ENCODE peak calls at places on chromosome 7, in six cellular contexts. A is tibial artery, I is IMR-90, O is AG04450, E is small intestine, F is WERI-Rb-1. N is an unnamed sample.

GRCh38 chr7:148662646-148663045 is 36.1 kb upstream of the CUL1 start:
- DNase-seq in O (no peak), A (no peak), F (no peak), E (no peak), I (no peak), N (no peak)

GRCh38 chr7:105829681-105830322 is 46.6 kb downstream of the ATXN7L1 start:
- DNase-seq in F (no peak), O (no peak), E (no peak), I (peak; percentile 68), A (no peak), N (no peak)

GRCh38 chr7:16753932-16754571 is 497 bp downstream of the TSPAN13 start:
- DNase-seq in F (peak; percentile 69), I (peak; percentile 10), O (no peak), A (no peak), E (peak; percentile 39), N (peak; percentile 85)

GRCh38 chr7:133360201-133360600 is 107.3 kb downstream of the EXOC4 start:
- DNase-seq in F (no peak), E (no peak), O (no peak), I (no peak), A (no peak), N (no peak)

GRCh38 chr7:1914321-1914720 is 244.2 kb downstream of the ELFN1 start:
- DNase-seq in E (no peak), A (no peak), I (no peak), F (no peak), O (no peak), N (no peak)

GRCh38 chr7:110600983-110601382 is 489.9 kb upstream of the LRRN3 start:
- DNase-seq in I (no peak), F (no peak), A (no peak), O (no peak), E (no peak), N (no peak)

GRCh38 chr7:127504715-127505114 is 80.7 kb downstream of the GCC1 start:
- DNase-seq in E (peak; percentile 23), O (no peak), A (no peak), F (peak; percentile 40), I (peak; percentile 4), N (peak; percentile 38)

GRCh38 chr7:132450706-132451105 is 125.6 kb downstream of the PLXNA4 start:
- DNase-seq in A (no peak), F (no peak), I (no peak), E (peak; percentile 65), O (no peak), N (no peak)

GRCh38 chr7:129122751-129123516 is 21.6 kb upstream of the TSPAN33 start:
- DNase-seq in I (peak; percentile 21), F (no peak), O (no peak), A (no peak), E (no peak), N (no peak)

GRCh38 chr7:130614449-130614848 is 54.1 kb downstream of the COPG2 start:
- DNase-seq in A (no peak), F (no peak), I (no peak), E (no peak), O (no peak), N (no peak)

GRCh38 chr7:101934618-101935017 is 117.2 kb downstream of the CUX1 start:
- DNase-seq in O (no peak), A (peak; percentile 56), E (peak; percentile 69), F (peak; percentile 17), I (no peak), N (no peak)

GRCh38 chr7:73646785-73647724 is 20.6 kb upstream of the VPS37D start:
- DNase-seq in I (no peak), O (no peak), E (no peak), A (no peak), F (no peak), N (no peak)

DNA sequence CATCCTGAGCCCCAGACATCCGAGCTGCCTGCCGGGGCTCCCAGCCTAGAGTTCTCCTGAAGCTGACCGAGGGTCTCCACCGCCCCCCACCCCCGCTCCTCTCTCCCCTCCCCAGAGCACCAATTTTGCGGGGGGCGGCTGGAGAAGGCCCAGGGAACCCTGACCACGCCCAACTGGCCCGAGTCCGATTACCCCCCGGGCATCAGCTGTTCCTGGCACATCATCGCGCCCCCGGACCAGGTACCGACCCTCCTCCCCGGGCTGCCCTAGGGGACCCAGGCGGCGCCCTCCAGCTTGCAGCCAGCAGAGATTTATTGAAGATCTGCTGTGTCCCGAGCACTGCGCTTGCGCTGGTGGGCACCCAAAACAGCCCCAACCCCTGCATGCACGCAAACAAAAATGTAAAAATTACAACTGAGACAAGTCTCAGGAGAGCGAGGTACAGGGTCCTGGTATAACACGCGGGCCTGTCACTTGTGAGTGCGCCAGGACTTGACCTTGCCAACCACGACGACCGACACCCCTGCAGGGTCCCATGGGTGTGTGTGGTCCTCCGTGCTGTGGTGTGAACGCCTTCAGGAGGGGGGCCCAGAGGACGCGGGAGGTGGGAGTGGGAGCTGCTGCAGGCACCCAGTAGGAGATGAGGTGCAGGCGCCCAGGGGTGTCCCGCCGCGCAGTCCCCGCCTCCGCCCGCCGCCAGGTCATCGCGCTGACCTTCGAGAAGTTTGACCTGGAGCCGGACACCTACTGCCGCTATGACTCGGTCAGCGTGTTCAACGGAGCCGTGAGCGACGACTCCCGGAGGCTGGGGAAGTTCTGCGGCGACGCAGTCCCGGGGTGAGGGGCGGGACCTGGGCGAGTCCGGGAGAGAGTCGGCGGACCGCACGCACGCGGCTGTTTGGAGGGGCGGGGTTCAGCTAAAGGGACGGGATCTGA is 3.1 kb downstream of the PCOLCE start:
- DNase-seq in F (no peak), I (no peak), E (peak; percentile 47), A (no peak), O (no peak), N (peak; percentile 59)
- H3K4me3 ChIP-seq in F (peak overlapping the region; percentile 83), I (peak overlapping the region; percentile 38), E (peak overlapping the region; percentile 57), A (peak overlapping the region; percentile 65), O (peak overlapping the region; percentile 94), N (peak overlapping the region; percentile 74)

DNA sequence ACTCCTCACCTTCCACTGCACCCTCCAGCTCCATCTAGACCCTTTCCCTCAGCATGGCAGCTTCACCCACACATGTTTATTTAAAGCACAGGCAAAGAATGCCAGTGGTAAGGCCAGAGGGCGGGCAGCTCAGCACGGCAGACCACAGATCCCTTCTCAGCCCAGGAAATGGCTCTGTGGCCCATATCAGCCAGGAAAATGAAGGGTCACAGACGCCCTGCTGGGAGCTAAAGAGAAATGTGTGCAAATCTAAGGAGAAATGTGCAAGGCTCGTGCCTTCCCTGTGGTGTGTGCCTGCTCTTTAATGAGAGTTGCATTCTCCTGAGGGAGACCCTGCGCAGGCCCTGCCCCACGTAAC is 23.0 kb downstream of the PTPRN2 start:
- DNase-seq in O (no peak), A (no peak), E (no peak), F (no peak), I (no peak), N (no peak)
- H3K27me3 ChIP-seq in O (no peaks in the 10 kb centered on the region), A (no peaks in the 10 kb centered on the region), E (peaks cover 4% of the 10 kb centered on the region), F (no peaks in the 10 kb centered on the region), I (no peaks in the 10 kb centered on the region), N (peaks cover 37% of the 10 kb centered on the region)

DNA sequence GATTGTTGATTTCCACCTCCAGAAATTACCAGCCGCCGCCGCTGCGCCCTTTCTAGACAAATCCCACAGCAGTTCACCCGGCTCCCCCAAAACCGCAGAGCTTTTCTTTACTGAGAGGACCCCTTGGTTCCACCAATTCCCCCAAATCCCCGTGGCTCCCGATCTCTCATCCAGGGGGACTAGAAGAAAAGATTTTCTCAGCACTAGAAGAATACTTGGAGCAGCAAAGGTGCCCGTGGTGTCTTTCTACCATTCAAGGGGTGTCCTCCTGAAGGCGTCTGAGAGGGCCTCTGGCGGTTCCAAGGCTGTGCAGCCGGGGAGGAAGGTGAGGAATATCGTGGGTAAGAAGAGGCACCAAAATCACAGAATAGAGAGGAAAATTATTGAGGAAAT is 13.5 kb upstream of the HOXA2 start:
- DNase-seq in O (no peak), I (peak; percentile 12), A (no peak), F (no peak), E (no peak), N (no peak)
- H3K4me3 ChIP-seq in O (peak overlapping the region; percentile 84), I (peak overlapping the region; percentile 71), A (peak overlapping the region; percentile 23), F (no peak overlapping the region), E (peak overlapping the region; percentile 46), N (peak overlapping the region; percentile 33)

GRCh38 chr7:145151651-145152050 is 315.8 kb upstream of the TPK1 start:
- DNase-seq in A (no peak), I (no peak), F (no peak), O (no peak), E (no peak), N (no peak)

GRCh38 chr7:145152589-145152988 is 316.7 kb upstream of the TPK1 start:
- DNase-seq in O (no peak), I (no peak), F (no peak), E (no peak), A (no peak), N (no peak)

GRCh38 chr7:145143690-145144089 is 307.8 kb upstream of the TPK1 start:
- DNase-seq in I (no peak), E (no peak), A (no peak), F (no peak), O (no peak), N (no peak)

DNA sequence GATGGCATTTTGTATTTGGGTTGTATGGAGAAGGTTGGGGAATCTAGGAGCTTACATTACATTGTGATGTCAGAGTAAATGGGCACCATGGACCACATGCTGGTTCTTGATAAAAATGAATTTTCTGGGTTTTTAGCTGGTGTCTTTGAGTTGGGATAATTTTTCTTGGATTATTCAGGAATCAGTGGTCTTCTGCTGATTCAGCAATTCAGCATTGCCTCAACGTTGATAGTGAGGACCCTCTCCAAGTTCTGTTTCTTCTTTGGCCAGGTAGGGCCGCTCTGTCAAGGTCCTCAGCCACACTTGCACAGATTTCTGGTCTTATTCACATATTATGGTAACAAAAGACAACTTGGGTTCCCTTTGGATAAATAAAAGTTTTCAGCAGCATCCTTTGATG is 312.0 kb upstream of the TPK1 start:
- DNase-seq in A (no peak), E (no peak), O (no peak), F (no peak), I (no peak), N (no peak)
- H3K27me3 ChIP-seq in A (no peaks in the 10 kb centered on the region), E (no peaks in the 10 kb centered on the region), O (no peaks in the 10 kb centered on the region), F (no peaks in the 10 kb centered on the region), I (no peaks in the 10 kb centered on the region), N (no peaks in the 10 kb centered on the region)

N was measured in left lung.